ENCODE peak calls at places on chromosome 14, in eight cellular contexts. V is ovary, G is adrenal gland, E is cardiac muscle cell, O is gastrocnemius medialis, T is endothelial cell of umbilical vein, Z is tibial artery, W is ascending aorta. X is an unnamed sample.

GRCh38 chr14:64542839-64543207 is 2.3 kb downstream of the HSPA2 start:
- DNase-seq in V (no peak), G (no peak), E (no peak), O (no peak), T (no peak), Z (no peak), W (no peak), X (no peak)

GRCh38 chr14:32711103-32711680 is 227.5 kb upstream of the NPAS3 start:
- DNase-seq in V (no peak), G (peak), E (peak), O (no peak), T (peak), Z (no peak), W (no peak), X (no peak)

GRCh38 chr14:23563473-23564180 is 4.0 kb downstream of the AP1G2 start:
- DNase-seq in V (peak), G (no peak), E (no peak), O (no peak), T (no peak), Z (no peak), W (no peak), X (no peak)

GRCh38 chr14:25006961-25007795 is 42.8 kb downstream of the STXBP6 start:
- DNase-seq in V (no peak), G (no peak), E (no peak), O (no peak), T (peak), Z (no peak), W (no peak), X (no peak)

GRCh38 chr14:60064491-60065072 is 27.1 kb upstream of the PCNX4 start:
- DNase-seq in V (no peak), G (no peak), E (no peak), O (no peak), T (peak), Z (no peak), W (no peak), X (no peak)

GRCh38 chr14:51704465-51705050 is 52.8 kb downstream of the FRMD6 start:
- DNase-seq in V (no peak), G (no peak), E (no peak), O (no peak), T (peak), Z (no peak), W (no peak), X (no peak)

GRCh38 chr14:50601405-50601804 is 41.5 kb downstream of the ATL1 start:
- DNase-seq in V (no peak), G (no peak), E (no peak), O (no peak), T (no peak), Z (no peak), W (no peak), X (no peak)

GRCh38 chr14:71701990-71702389 is 230.2 kb upstream of the RGS6 start:
- DNase-seq in V (no peak), G (no peak), E (no peak), O (no peak), T (no peak), Z (no peak), W (no peak), X (no peak)

GRCh38 chr14:55129086-55129427 is at the start of gene LGALS3:
- DNase-seq in V (peak), G (peak), E (peak), O (peak), T (peak), Z (peak), W (peak), X (peak)

GRCh38 chr14:23147676-23148075 is 28.6 kb upstream of the CEBPE start:
- DNase-seq in V (peak), G (peak), E (no peak), O (peak), T (peak), Z (no peak), W (no peak), X (no peak)

GRCh38 chr14:81236138-81236537 is 15.4 kb upstream of the GTF2A1 start:
- DNase-seq in V (no peak), G (no peak), E (no peak), O (no peak), T (no peak), Z (no peak), W (no peak), X (no peak)

GRCh38 chr14:90191585-90191984 is 64.8 kb upstream of the PSMC1 start:
- DNase-seq in V (no peak), G (no peak), E (no peak), O (no peak), T (no peak), Z (no peak), W (no peak), X (no peak)

GRCh38 chr14:102012336-102012735 is 48.0 kb downstream of the DYNC1H1 start:
- DNase-seq in V (no peak), G (no peak), E (no peak), O (no peak), T (no peak), Z (no peak), W (no peak), X (no peak)

GRCh38 chr14:70045715-70046535 is 142.8 kb downstream of the SLC8A3 start:
- DNase-seq in V (peak), G (peak), E (peak), O (peak), T (peak), Z (no peak), W (no peak), X (no peak)

GRCh38 chr14:70189678-70190077 is 927 bp upstream of the SLC8A3 start:
- DNase-seq in V (no peak), G (no peak), E (no peak), O (no peak), T (no peak), Z (no peak), W (no peak), X (no peak)

GRCh38 chr14:55889124-55889523 is 229.1 kb upstream of the PELI2 start:
- DNase-seq in V (no peak), G (no peak), E (no peak), O (peak), T (no peak), Z (no peak), W (no peak), X (no peak)

GRCh38 chr14:103699901-103700752 is 15.1 kb downstream of the XRCC3 start:
- DNase-seq in V (no peak), G (peak), E (no peak), O (peak), T (no peak), Z (no peak), W (no peak), X (no peak)

GRCh38 chr14:59055439-59056045 is 132.9 kb upstream of the DAAM1 start:
- DNase-seq in V (no peak), G (peak), E (peak), O (no peak), T (peak), Z (peak), W (no peak), X (no peak)

GRCh38 chr14:92914087-92914656 is 8.8 kb upstream of the CHGA start:
- DNase-seq in V (peak), G (no peak), E (peak), O (no peak), T (peak), Z (no peak), W (no peak), X (no peak)

GRCh38 chr14:100838493-100839440 is 12.8 kb downstream of the MEG3 start:
- DNase-seq in V (no peak), G (no peak), E (peak), O (no peak), T (no peak), Z (no peak), W (no peak), X (no peak)

GRCh38 chr14:93073833-93074769 is 41.6 kb downstream of the ITPK1 start:
- DNase-seq in V (no peak), G (no peak), E (no peak), O (no peak), T (peak), Z (peak), W (no peak), X (no peak)

GRCh38 chr14:24171422-24172260 is at the start of gene REC8:
- DNase-seq in V (peak), G (peak), E (peak), O (peak), T (peak), Z (peak), W (peak), X (peak)

GRCh38 chr14:72723741-72724530 is 170.0 kb downstream of the DPF3 start:
- DNase-seq in V (peak), G (no peak), E (no peak), O (no peak), T (peak), Z (no peak), W (no peak), X (no peak)

GRCh38 chr14:87156878-87157277 is 836.1 kb downstream of the GALC start:
- DNase-seq in V (no peak), G (no peak), E (no peak), O (no peak), T (no peak), Z (no peak), W (no peak), X (no peak)

GRCh38 chr14:99774526-99775307 is 18.5 kb upstream of the EML1 start:
- DNase-seq in V (peak), G (no peak), E (no peak), O (no peak), T (no peak), Z (no peak), W (peak), X (no peak)

GRCh38 chr14:78543433-78543832 is 373.3 kb downstream of the NRXN3 start:
- DNase-seq in V (no peak), G (no peak), E (no peak), O (no peak), T (no peak), Z (no peak), W (no peak), X (no peak)

GRCh38 chr14:68145539-68145938 is 326.0 kb downstream of the RAD51B start:
- DNase-seq in V (no peak), G (no peak), E (no peak), O (no peak), T (peak), Z (no peak), W (no peak), X (no peak)

GRCh38 chr14:58560208-58560607 is 77.6 kb upstream of the DACT1 start:
- DNase-seq in V (no peak), G (no peak), E (peak), O (no peak), T (peak), Z (no peak), W (no peak), X (no peak)

GRCh38 chr14:75969126-75969525 is 12.7 kb downstream of the TGFB3 start:
- DNase-seq in V (no peak), G (no peak), E (no peak), O (no peak), T (no peak), Z (no peak), W (no peak), X (no peak)
- H3K27ac ChIP-seq in V (no peak), G (no peak), E (no peak), O (peak), T (no peak), Z (peak), W (no peak), X (peak)

GRCh38 chr14:27553820-27554219 is 956.0 kb upstream of the NOVA1 start:
- DNase-seq in V (no peak), G (no peak), E (peak), O (no peak), T (peak), Z (no peak), W (no peak), X (no peak)
- TF ChIP-seq CTCF in V (no peak), G (no peak), E (no peak), O (no peak), T (no peak), Z (no peak), W (no peak), X (no peak)

GRCh38 chr14:98174031-98174430 is 1098.0 kb downstream of the BCL11B start:
- DNase-seq in V (no peak), G (no peak), E (no peak), O (no peak), T (no peak), Z (no peak), W (no peak), X (no peak)
- H3K27ac ChIP-seq in V (no peak), G (no peak), E (no peak), O (no peak), T (no peak), Z (no peak), W (no peak), X (no peak)

GRCh38 chr14:86038401-86038985 is 508.5 kb downstream of the FLRT2 start:
- DNase-seq in V (peak), G (peak), E (peak), O (no peak), T (peak), Z (peak), W (no peak), X (no peak)

GRCh38 chr14:86035882-86036281 is 505.9 kb downstream of the FLRT2 start:
- DNase-seq in V (no peak), G (no peak), E (peak), O (no peak), T (no peak), Z (no peak), W (no peak), X (no peak)
- TF ChIP-seq CTCF in V (no peak), G (no peak), E (peak), O (no peak), T (peak), Z (no peak), W (no peak), X (no peak)

GRCh38 chr14:105168093-105168420 is 519 bp downstream of the JAG2 start:
- DNase-seq in V (no peak), G (no peak), E (no peak), O (no peak), T (no peak), Z (no peak), W (no peak), X (no peak)
- H3K27ac ChIP-seq in V (no peak), G (no peak), E (no peak), O (peak), T (no peak), Z (no peak), W (no peak), X (peak)

X was measured in suprapubic skin.